ENCODE peak calls at places on chromosomes 16 and 17, in four cellular contexts. N is heart right ventricle, P is colonic mucosa, K is Panc1. Z is an unnamed sample.

GRCh38 chr17:77295410-77295809 is 154.6 kb downstream of the SEC14L1 start:
- DNase-seq in N (no peak), P (no peak), K (no peak), Z (no peak)

GRCh38 chr16:85905110-85906095 is 6.4 kb downstream of the IRF8 start:
- DNase-seq in N (no peak), P (no peak), K (no peak), Z (no peak)

GRCh38 chr17:76381633-76382304 is 2.6 kb upstream of the SPHK1 start:
- DNase-seq in N (peak; percentile 26), P (no peak), K (no peak), Z (no peak)

GRCh38 chr16:4320571-4321137 is 4.8 kb downstream of the GLIS2 start:
- DNase-seq in N (no peak), P (no peak), K (no peak), Z (no peak)

GRCh38 chr16:58847902-58848661 is 114.0 kb upstream of the GOT2 start:
- DNase-seq in N (no peak), P (no peak), K (no peak), Z (no peak)

GRCh38 chr16:80369559-80369958 is 171.2 kb upstream of the DYNLRB2 start:
- DNase-seq in N (no peak), P (peak; percentile 36), K (no peak), Z (no peak)

GRCh38 chr17:28724500-28725165 is 1.4 kb downstream of the TLCD1 start:
- DNase-seq in N (no peak), P (no peak), K (no peak), Z (no peak)

GRCh38 chr16:8108991-8109509 is 481.3 kb downstream of the TMEM114 start:
- DNase-seq in N (no peak), P (no peak), K (no peak), Z (no peak)

GRCh38 chr17:2563061-2563460 is 30.4 kb upstream of the PAFAH1B1 start:
- DNase-seq in N (no peak), P (no peak), K (no peak), Z (peak; percentile 95)

GRCh38 chr17:38353084-38353604 is 1.5 kb downstream of the SOCS7 start:
- DNase-seq in N (no peak), P (no peak), K (no peak), Z (no peak)

GRCh38 chr17:38352245-38353083 is 820 bp downstream of the SOCS7 start:
- DNase-seq in N (peak; percentile 39), P (peak; percentile 38), K (no peak), Z (no peak)

GRCh38 chr17:38355256-38355655 is 3.6 kb downstream of the SOCS7 start:
- DNase-seq in N (no peak), P (no peak), K (no peak), Z (no peak)

GRCh38 chr17:38354466-38354865 is 2.8 kb downstream of the SOCS7 start:
- DNase-seq in N (no peak), P (no peak), K (no peak), Z (no peak)

DNA sequence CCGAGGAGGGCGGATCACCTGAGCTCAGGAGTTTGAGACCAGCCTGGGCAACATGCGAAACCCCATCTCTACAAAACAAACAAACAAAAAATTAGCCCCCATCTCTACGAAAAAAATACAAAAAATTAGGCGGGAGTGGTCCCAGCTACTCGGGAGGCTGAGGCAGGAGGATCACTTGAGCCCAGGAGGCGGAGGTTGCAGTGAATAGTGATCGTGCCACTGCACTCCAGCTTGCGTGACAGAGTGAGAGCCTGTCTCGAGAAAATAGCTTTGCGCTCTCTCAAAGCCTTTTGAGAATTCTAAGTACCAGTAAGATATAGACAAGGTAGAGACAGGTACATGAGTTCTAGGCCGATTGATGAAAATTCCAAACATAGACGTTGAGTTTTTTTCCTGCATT is 2.0 kb downstream of the SOCS7 start:
- DNase-seq in N (no peak), P (no peak), K (no peak), Z (no peak)
- H3K4me1 ChIP-seq in N (peaks cover 65% of the 10 kb centered on the region), P (no peaks in the 10 kb centered on the region), K (peaks cover 33% of the 10 kb centered on the region), Z (peaks cover 11% of the 10 kb centered on the region)

GRCh38 chr17:19897108-19897854 is 29.5 kb upstream of the ULK2 start:
- DNase-seq in N (peak; percentile 49), P (peak; percentile 68), K (no peak), Z (no peak)
- H3K27ac ChIP-seq in N (no peak overlapping the region), P (no peak overlapping the region), K (no peak overlapping the region), Z (no peak overlapping the region)

GRCh38 chr16:51550785-51551184 is 399.7 kb upstream of the SALL1 start:
- DNase-seq in N (no peak), P (no peak), K (no peak), Z (no peak)

GRCh38 chr16:51544850-51545467 is 393.9 kb upstream of the SALL1 start:
- DNase-seq in N (no peak), P (no peak), K (no peak), Z (no peak)

GRCh38 chr16:51549836-51550235 is 398.8 kb upstream of the SALL1 start:
- DNase-seq in N (no peak), P (no peak), K (no peak), Z (no peak)

GRCh38 chr16:51542856-51543510 is 391.9 kb upstream of the SALL1 start:
- DNase-seq in N (no peak), P (no peak), K (no peak), Z (no peak)

GRCh38 chr16:51545951-51546350 is 394.9 kb upstream of the SALL1 start:
- DNase-seq in N (no peak), P (no peak), K (no peak), Z (no peak)
- H3K4me1 ChIP-seq in N (no peaks in the 10 kb centered on the region), P (no peaks in the 10 kb centered on the region), K (no peaks in the 10 kb centered on the region), Z (peaks cover 7% of the 10 kb centered on the region)

DNA sequence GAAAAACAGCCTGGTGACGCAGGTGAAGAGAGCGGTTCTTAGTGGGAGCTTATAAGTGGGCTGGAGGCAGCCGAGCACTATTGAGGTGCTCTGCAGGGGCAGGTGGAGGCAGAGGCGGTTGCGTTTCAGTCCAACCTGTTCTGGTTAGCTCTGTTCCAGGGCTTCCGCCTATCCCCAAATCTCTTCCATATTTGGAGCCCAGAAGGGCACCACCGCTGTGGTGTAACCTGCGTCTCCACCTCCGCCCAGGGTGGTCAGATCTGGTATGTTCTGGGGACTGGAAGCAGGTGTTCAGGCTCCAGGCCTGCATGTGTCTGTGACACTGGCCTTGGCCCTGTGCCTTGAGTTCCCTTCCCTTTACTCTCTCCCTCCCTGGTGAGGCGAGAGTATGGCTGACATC is 74.4 kb downstream of the NT5M start:
- DNase-seq in N (no peak), P (no peak), K (no peak), Z (no peak)
- H3K27ac ChIP-seq in N (no peak overlapping the region), P (no peak overlapping the region), K (no peak overlapping the region), Z (no peak overlapping the region)

DNA sequence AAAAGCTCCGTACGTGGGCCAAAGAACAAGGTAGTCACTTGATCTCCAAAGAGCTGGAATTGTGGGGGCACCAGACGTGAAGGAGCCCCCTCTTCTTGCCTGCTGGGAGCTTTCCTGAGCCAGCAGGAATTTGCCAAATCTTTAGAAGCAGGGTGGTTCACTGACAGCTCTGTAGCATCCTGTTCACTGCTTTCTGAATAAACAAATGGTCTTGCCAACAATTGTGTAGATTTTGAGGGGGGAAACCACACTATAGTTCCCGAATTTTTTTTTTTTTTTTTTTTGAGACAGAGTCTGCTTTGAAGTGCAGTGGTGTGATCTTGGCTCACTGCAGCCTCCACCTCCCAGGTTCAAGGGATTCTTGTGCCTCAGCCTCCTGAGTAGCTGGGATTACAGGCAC is 7.1 kb upstream of the TMIGD1 start:
- DNase-seq in N (no peak), P (no peak), K (no peak), Z (no peak)
- H3K4me1 ChIP-seq in N (peaks cover 44% of the 10 kb centered on the region), P (peaks cover 3% of the 10 kb centered on the region), K (peaks cover 20% of the 10 kb centered on the region), Z (peaks cover 14% of the 10 kb centered on the region)

Z was measured in keratinocyte.